ENCODE peak calls at places on chromosomes 11 and 22, in six cellular contexts. W is pancreas, V is fibroblast of lung, L is mucosa of descending colon, T is heart right ventricle, N is IMR-90. S is an unnamed sample. For H3K4me1 and H3K36me3, the result is how much of the 10 kb centered on the place peaks cover.

GRCh38 chr11:8083871-8084281 is 2.9 kb downstream of the TUB start:
- DNase-seq in W (no peak), V (no peak), L (no peak), T (no peak), N (no peak), S (no peak)

GRCh38 chr11:77656362-77656761 is 18.8 kb upstream of the CLNS1A start:
- DNase-seq in W (no peak), V (no peak), L (no peak), T (no peak), N (no peak), S (no peak)

GRCh38 chr22:24474221-24474620 is 20.9 kb upstream of the UPB1 start:
- DNase-seq in W (no peak), V (peak), L (no peak), T (no peak), N (peak), S (no peak)

GRCh38 chr11:1072116-1072820 is 2.4 kb upstream of the MUC2 start:
- DNase-seq in W (no peak), V (peak), L (peak), T (peak), N (peak), S (peak)

GRCh38 chr11:67373916-67374570 is 645 bp upstream of the CLCF1 start:
- DNase-seq in W (peak), V (peak), L (peak), T (peak), N (peak), S (peak)

GRCh38 chr22:45207981-45208664 is 32.6 kb downstream of the KIAA0930 start:
- DNase-seq in W (peak), V (peak), L (no peak), T (no peak), N (peak), S (peak)

GRCh38 chr11:115974703-115975102 is 470.5 kb upstream of the CADM1 start:
- DNase-seq in W (no peak), V (no peak), L (no peak), T (no peak), N (no peak), S (no peak)

GRCh38 chr11:112590778-112591177 is 330.1 kb upstream of the PLET1 start:
- DNase-seq in W (no peak), V (no peak), L (no peak), T (no peak), N (no peak), S (no peak)

GRCh38 chr22:25689631-25690030 is 52.4 kb upstream of the MYO18B start:
- DNase-seq in W (no peak), V (no peak), L (no peak), T (no peak), N (no peak), S (no peak)

GRCh38 chr11:44033411-44033850 is 14.3 kb upstream of the ACCSL start:
- DNase-seq in W (no peak), V (no peak), L (no peak), T (no peak), N (no peak), S (no peak)

GRCh38 chr11:70783356-70783755 is 385.0 kb downstream of the CTTN start:
- DNase-seq in W (no peak), V (no peak), L (no peak), T (no peak), N (peak), S (no peak)

GRCh38 chr11:113159967-113160621 is 154.3 kb upstream of the TTC12 start:
- DNase-seq in W (no peak), V (peak), L (no peak), T (no peak), N (no peak), S (no peak)

GRCh38 chr11:121553806-121554205 is 101.0 kb upstream of the SORL1-AS1 start:
- DNase-seq in W (peak), V (no peak), L (peak), T (no peak), N (peak), S (no peak)

GRCh38 chr11:68543594-68543993 is 83.0 kb downstream of the PPP6R3 start:
- DNase-seq in W (no peak), V (no peak), L (no peak), T (no peak), N (no peak), S (no peak)

GRCh38 chr11:62592216-62592815 is 993 bp upstream of the TUT1 start:
- DNase-seq in W (no peak), V (no peak), L (no peak), T (no peak), N (no peak), S (peak)

GRCh38 chr22:19533857-19534256 is 9.6 kb upstream of the CLDN5 start:
- DNase-seq in W (no peak), V (no peak), L (no peak), T (no peak), N (no peak), S (no peak)

GRCh38 chr11:97557399-97557798 is 1167.6 kb downstream of the JRKL start:
- DNase-seq in W (no peak), V (no peak), L (no peak), T (no peak), N (no peak), S (no peak)
- TF ChIP-seq CTCF in W (no peak), V (no peak), L (no peak), T (peak), N (no peak), S (no peak)

GRCh38 chr22:33049125-33049729 is 9.0 kb downstream of the SYN3 start:
- DNase-seq in W (peak), V (peak), L (peak), T (peak), N (peak), S (peak)

GRCh38 chr22:33047744-33048143 is 10.4 kb downstream of the SYN3 start:
- DNase-seq in W (no peak), V (no peak), L (no peak), T (no peak), N (no peak), S (no peak)

GRCh38 chr22:33051960-33052839 is 6.0 kb downstream of the SYN3 start:
- DNase-seq in W (no peak), V (no peak), L (no peak), T (no peak), N (no peak), S (no peak)

GRCh38 chr22:33053323-33053722 is 4.9 kb downstream of the SYN3 start:
- DNase-seq in W (no peak), V (no peak), L (no peak), T (no peak), N (no peak), S (no peak)

GRCh38 chr22:33050614-33051230 is 7.5 kb downstream of the SYN3 start:
- DNase-seq in W (no peak), V (no peak), L (no peak), T (no peak), N (no peak), S (no peak)
- H3K4me1 ChIP-seq in W (under half), V (under half), L (under half), T (under half), N (under half), S (under half)

DNA sequence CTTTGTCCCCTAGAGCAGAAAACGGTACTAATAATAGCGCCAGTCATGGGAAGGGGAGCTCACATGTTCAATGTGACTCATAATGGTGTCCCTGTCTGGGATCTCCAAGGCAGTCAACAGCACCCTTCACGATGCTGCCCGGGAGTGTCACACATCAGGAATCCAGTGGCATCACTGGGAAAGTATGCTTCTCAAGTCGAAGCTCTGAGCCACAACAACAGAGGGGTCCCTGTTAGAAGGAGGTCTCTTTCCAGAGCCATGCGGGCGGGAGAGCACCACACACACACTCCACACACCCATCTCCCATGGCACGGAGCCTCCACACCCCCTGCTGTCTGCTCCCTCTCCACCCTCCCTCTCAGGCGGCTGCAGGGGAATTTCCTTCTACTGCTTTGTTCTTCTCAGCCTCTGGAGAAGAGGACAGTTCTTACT is 119.7 kb downstream of the ETS1 start:
- DNase-seq in W (no peak), V (peak), L (no peak), T (peak), N (peak), S (peak)
- H3K36me3 ChIP-seq in W (under half), V (under half), L (under half), T (under half), N (under half), S (under half)

GRCh38 chr11:114745150-114745671 is 66.9 kb downstream of the NXPE2 start:
- DNase-seq in W (no peak), V (no peak), L (no peak), T (no peak), N (no peak), S (no peak)

GRCh38 chr11:114746013-114746412 is 67.7 kb downstream of the NXPE2 start:
- DNase-seq in W (no peak), V (no peak), L (no peak), T (no peak), N (no peak), S (no peak)
- TF ChIP-seq CTCF in W (no peak), V (no peak), L (no peak), T (no peak), N (no peak), S (no peak)

DNA sequence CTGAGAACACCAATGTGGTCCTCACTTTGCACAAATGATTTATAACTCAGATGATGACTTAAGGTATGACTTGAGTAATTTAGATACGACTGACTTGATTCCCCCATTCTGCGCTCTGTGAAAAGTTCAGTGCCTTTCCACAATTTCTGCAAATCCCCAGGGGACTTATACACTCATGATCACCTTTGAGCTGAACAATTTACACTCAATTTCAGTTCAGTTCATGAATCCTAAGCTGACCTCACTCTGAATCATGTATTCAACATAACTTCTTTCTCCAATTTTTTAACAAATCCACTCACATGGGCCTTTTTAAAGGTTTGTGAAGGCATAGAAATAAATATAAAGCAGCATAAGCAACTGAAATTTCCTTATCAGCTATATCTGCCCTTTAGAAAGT is 274.2 kb downstream of the FAM76B start:
- DNase-seq in W (no peak), V (peak), L (no peak), T (no peak), N (peak), S (no peak)
- H3K4me1 ChIP-seq in W (under half), V (under half), L (under half), T (under half), N (under half), S (under half)

GRCh38 chr11:46678741-46679130 is 21.7 kb downstream of the ARHGAP1 start:
- DNase-seq in W (no peak), V (no peak), L (no peak), T (no peak), N (no peak), S (peak)
- H3K36me3 ChIP-seq in W (under half), V (under half), L (under half), T (under half), N (half or more), S (under half)

DNA sequence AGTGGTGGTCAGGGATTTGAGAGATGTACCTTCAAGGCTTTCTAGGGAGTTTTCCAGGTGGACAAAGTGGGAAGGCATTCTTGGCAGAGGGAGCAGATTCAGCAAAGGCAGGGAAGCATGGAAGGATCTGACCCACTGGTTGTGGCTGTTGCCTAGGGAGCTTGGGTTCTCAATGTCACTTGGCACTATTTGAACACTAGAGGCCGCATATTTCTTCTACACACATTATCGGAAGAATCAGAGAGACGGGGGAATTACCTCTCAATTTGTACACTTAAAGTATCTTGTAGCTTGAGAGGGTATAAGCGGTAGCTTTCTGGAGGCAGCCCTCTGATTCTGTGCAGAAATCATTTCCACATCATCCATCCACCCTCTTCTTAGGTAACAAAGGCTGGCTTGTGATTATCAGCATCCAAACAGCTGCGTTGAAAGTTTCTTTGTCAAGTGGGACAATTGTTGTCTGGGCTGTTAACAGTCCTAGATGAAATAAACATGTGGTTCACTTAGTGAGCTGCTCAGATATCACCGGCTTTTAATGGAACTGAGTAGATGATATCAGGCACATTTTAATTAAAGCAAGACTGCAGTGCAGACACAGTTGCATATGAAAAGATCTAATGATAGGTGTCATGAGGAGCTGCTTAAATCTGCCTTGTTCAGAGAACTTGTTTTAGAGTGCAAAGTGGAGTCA is 2.6 kb downstream of the NELL1 start:
- DNase-seq in W (no peak), V (no peak), L (no peak), T (no peak), N (no peak), S (no peak)
- TF ChIP-seq CTCF in W (no peak), V (no peak), L (no peak), T (no peak), N (no peak), S (peak)

DNA sequence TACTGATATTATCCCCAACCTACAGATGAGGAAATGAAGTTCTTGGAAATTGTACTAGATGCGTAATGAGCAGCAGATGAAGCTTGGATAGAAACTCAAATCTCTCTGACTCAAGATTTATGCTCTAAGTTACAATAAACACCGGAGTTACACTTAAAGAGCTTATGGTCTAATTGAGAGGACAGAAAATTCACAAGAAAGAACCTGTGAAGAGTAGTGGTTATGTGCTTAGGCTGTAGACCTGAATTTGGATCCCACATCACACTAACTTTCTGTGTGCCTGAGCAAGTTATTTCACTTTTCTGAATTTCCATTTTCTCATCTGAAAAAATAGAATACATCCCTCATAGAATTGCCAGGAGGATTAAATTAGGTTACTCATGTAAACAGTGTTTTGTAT is 58.5 kb downstream of the FLI1 start:
- DNase-seq in W (no peak), V (no peak), L (no peak), T (no peak), N (no peak), S (no peak)
- H3K4me1 ChIP-seq in W (under half), V (under half), L (under half), T (under half), N (under half), S (under half)